ENCODE peak calls at places on chromosomes 7 and 10, in ten cellular contexts. G, D, X, R, T, C, J, B, W and E are unnamed samples.

GRCh38 chr7:100367676-100368613 is 5.3 kb upstream of the PILRA start:
- ATAC-seq in C (no peak), W (no peak), J (no peak), G (no peak), X (no peak), D (no peak), R (no peak), B (no peak), T (no peak), E (peak; percentile 54)

GRCh38 chr10:43093423-43094090 is 16.7 kb downstream of the RET start:
- ATAC-seq in R (peak; percentile 27), J (peak; percentile 31), X (no peak), B (peak; percentile 49), W (no peak), D (peak; percentile 73), C (no peak), G (no peak), T (peak; percentile 78), E (no peak)

GRCh38 chr7:65809259-65809981 is 63.5 kb upstream of the VKORC1L1 start:
- ATAC-seq in D (no peak), T (no peak), X (no peak), C (no peak), J (no peak), W (no peak), R (no peak), G (peak; percentile 66), B (no peak), E (peak; percentile 94)

GRCh38 chr7:35420657-35421056 is 166.8 kb upstream of the TBX20 start:
- ATAC-seq in B (no peak), X (no peak), R (no peak), J (no peak), W (no peak), D (peak; percentile 81), C (no peak), T (no peak), G (no peak), E (no peak)

GRCh38 chr10:53477313-53477675 is 704.7 kb upstream of the MBL2 start:
- ATAC-seq in C (no peak), R (no peak), J (no peak), D (no peak), X (no peak), W (no peak), T (no peak), B (no peak), G (no peak), E (no peak)

GRCh38 chr7:134866581-134866980 is 87.1 kb downstream of the CALD1 start:
- ATAC-seq in T (no peak), G (no peak), W (no peak), C (no peak), B (peak; percentile 67), R (peak; percentile 33), J (peak; percentile 42), X (peak; percentile 30), D (no peak), E (no peak)

GRCh38 chr7:103613655-103614642 is 167.9 kb upstream of the SLC26A5 start:
- ATAC-seq in G (no peak), B (no peak), T (peak; percentile 31), C (no peak), X (no peak), D (peak; percentile 53), J (no peak), R (peak; percentile 56), W (no peak), E (no peak)

GRCh38 chr7:28036748-28037147 is 143.8 kb downstream of the JAZF1 start:
- ATAC-seq in D (peak; percentile 96), G (peak; percentile 17), J (peak; percentile 28), X (no peak), W (no peak), C (no peak), T (peak; percentile 23), R (no peak), B (no peak), E (no peak)

GRCh38 chr10:44975487-44976331 is 2.9 kb downstream of the DEPP1 start:
- ATAC-seq in R (peak; percentile 13), J (peak; percentile 14), T (no peak), C (no peak), W (no peak), X (peak; percentile 1), D (no peak), G (no peak), B (no peak), E (no peak)

GRCh38 chr10:16260388-16260787 is 176.4 kb upstream of the PTER start:
- ATAC-seq in T (no peak), W (no peak), B (no peak), X (no peak), G (no peak), C (no peak), J (no peak), R (no peak), D (no peak), E (no peak)

GRCh38 chr7:44540592-44541027 is 520 bp downstream of the NPC1L1 start:
- ATAC-seq in J (no peak), G (no peak), C (no peak), B (no peak), X (no peak), D (peak; percentile 0), T (no peak), R (no peak), W (no peak), E (no peak)

GRCh38 chr10:78619244-78619851 is 449.4 kb upstream of the ZMIZ1 start:
- ATAC-seq in G (no peak), X (no peak), T (no peak), B (no peak), W (no peak), C (no peak), D (no peak), J (no peak), R (no peak), E (no peak)

GRCh38 chr7:18610331-18610948 is 114.9 kb downstream of the HDAC9 start:
- ATAC-seq in D (peak; percentile 53), G (no peak), W (no peak), B (no peak), X (peak; percentile 60), R (no peak), C (no peak), T (no peak), J (peak; percentile 52), E (no peak)

GRCh38 chr10:26593896-26594295 is 103.6 kb upstream of the PDSS1 start:
- ATAC-seq in T (no peak), J (no peak), C (peak; percentile 67), B (no peak), X (no peak), R (no peak), D (no peak), W (peak; percentile 87), G (no peak), E (peak; percentile 90)

GRCh38 chr7:156604311-156604710 is 36.3 kb upstream of the RNF32 start:
- ATAC-seq in D (no peak), X (no peak), W (no peak), T (no peak), B (no peak), R (no peak), J (no peak), G (no peak), C (no peak), E (no peak)